ENCODE peak calls at places on chromosome 5, in four cellular contexts. R is lung, J is astrocyte, Y is heart left ventricle. I is an unnamed sample.
A peak's percentile ranks its signal among the peaks of the same experiment; 100 is the strongest.

GRCh38 chr5:174386306-174386705 is 338.1 kb upstream of the MSX2 start:
- DNase-seq in R (no peak), J (peak; percentile 95), Y (no peak), I (no peak)

GRCh38 chr5:172302047-172302710 is 18.6 kb upstream of the UBTD2 start:
- DNase-seq in R (no peak), J (no peak), Y (no peak), I (no peak)

GRCh38 chr5:115589043-115589442 is 13.2 kb downstream of the TICAM2 start:
- DNase-seq in R (no peak), J (no peak), Y (peak; percentile 46), I (no peak)

GRCh38 chr5:103571730-103572129 is 9.1 kb upstream of the NUDT12 start:
- DNase-seq in R (no peak), J (no peak), Y (no peak), I (no peak)

GRCh38 chr5:168947212-168947868 is 353.6 kb downstream of the SLIT3 start:
- DNase-seq in R (no peak), J (no peak), Y (no peak), I (peak; percentile 39)

GRCh38 chr5:66661149-66661548 is 65.0 kb downstream of the MAST4 start:
- DNase-seq in R (no peak), J (peak; percentile 91), Y (peak; percentile 69), I (no peak)

GRCh38 chr5:120463991-120464626 is at the start of gene PRR16:
- DNase-seq in R (no peak), J (peak; percentile 52), Y (peak; percentile 74), I (peak; percentile 60)

GRCh38 chr5:63958654-63959053 is 3.6 kb downstream of the HTR1A start:
- DNase-seq in R (no peak), J (no peak), Y (no peak), I (no peak)

GRCh38 chr5:107467137-107467932 is 203.4 kb downstream of the EFNA5 start:
- DNase-seq in R (no peak), J (no peak), Y (no peak), I (no peak)

GRCh38 chr5:158406884-158407790 is 548.2 kb upstream of the CLINT1 start:
- DNase-seq in R (no peak), J (peak; percentile 80), Y (no peak), I (peak; percentile 77)

GRCh38 chr5:151406322-151406947 is 41.0 kb upstream of the SLC36A1 start:
- DNase-seq in R (no peak), J (no peak), Y (no peak), I (peak; percentile 44)

GRCh38 chr5:74019923-74020322 is 393.9 kb downstream of the ARHGEF28 start:
- DNase-seq in R (no peak), J (no peak), Y (peak; percentile 28), I (no peak)

GRCh38 chr5:32540446-32540845 is 44.9 kb upstream of the SUB1 start:
- DNase-seq in R (no peak), J (no peak), Y (no peak), I (no peak)

DNA sequence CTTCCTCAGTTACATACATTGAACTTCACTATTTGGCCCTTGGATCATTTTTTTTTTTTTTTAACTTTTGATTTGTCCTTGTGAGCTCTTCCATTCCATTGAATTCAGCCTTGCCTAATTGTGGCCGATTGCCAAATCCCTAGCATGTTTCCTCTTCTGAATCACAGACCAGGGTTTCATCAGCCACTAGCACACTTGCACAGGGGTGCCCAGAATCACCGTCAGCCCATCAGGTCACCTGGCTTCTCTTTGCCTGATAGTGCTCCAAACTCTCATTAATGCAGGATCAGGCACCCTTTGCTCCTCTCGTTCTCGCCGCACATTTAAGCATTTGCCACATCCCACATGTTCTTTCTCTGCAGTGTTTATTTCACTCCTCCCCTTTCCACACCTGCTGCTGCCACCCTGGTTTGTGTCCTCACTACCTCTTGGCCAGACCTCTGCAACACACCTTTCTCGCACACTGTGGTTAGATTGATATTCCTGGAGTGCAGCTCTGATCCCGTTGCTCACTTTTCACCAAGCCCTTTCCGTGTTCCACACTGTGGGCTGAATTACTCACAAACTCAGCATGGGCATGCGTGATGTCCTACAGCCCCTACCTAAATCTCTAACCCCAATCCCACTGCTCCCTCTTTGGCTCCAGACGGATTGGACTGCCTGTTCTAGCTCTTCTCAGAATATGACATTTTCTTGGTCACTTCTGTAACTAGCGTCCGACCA is 9.8 kb downstream of the PIK3R1 start:
- DNase-seq in R (peak; percentile 79), J (peak; percentile 82), Y (peak; percentile 62), I (peak; percentile 84)
- H3K27ac ChIP-seq in R (peak overlapping the region; percentile 37), J (no peak overlapping the region), Y (peak overlapping the region; percentile 66), I (peak overlapping the region; percentile 84)

DNA sequence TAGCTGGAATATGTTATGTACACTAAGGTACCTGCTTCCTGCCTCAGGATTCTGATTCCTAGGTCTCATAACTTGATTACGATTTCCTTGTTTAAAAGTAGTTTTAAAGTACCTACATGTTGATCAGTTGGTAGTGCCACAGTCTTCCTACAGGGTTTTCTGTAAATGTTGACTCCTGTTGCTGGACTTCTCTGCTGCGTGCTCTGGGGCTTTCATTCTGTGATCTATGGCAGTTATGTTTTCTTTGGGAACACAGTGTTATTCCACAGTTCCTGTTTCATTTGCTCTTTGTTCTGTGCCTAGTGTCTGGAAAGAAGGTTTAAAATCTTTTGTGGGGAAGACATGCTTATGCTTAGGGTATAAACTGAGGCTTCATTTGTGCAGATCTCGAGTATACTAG is 343.5 kb downstream of the PLK2 start:
- DNase-seq in R (no peak), J (no peak), Y (no peak), I (no peak)
- TF ChIP-seq CTCF in R (no peak), J (no peak), Y (no peak), I (no peak)

GRCh38 chr5:16701134-16702094 is 84.6 kb upstream of the RETREG1 start:
- DNase-seq in R (no peak), J (no peak), Y (no peak), I (no peak)
- H3K27ac ChIP-seq in R (no peak overlapping the region), J (no peak overlapping the region), Y (no peak overlapping the region), I (no peak overlapping the region)

GRCh38 chr5:97355775-97356174 is 172.7 kb upstream of the RIOK2 start:
- DNase-seq in R (no peak), J (no peak), Y (no peak), I (no peak)
- TF ChIP-seq CTCF in R (no peak), J (no peak), Y (no peak), I (no peak)

GRCh38 chr5:39063037-39063436 is 11.2 kb downstream of the RICTOR start:
- DNase-seq in R (no peak), J (peak; percentile 25), Y (no peak), I (no peak)
- H3K27ac ChIP-seq in R (no peak overlapping the region), J (no peak overlapping the region), Y (peak overlapping the region; percentile 21), I (no peak overlapping the region)

DNA sequence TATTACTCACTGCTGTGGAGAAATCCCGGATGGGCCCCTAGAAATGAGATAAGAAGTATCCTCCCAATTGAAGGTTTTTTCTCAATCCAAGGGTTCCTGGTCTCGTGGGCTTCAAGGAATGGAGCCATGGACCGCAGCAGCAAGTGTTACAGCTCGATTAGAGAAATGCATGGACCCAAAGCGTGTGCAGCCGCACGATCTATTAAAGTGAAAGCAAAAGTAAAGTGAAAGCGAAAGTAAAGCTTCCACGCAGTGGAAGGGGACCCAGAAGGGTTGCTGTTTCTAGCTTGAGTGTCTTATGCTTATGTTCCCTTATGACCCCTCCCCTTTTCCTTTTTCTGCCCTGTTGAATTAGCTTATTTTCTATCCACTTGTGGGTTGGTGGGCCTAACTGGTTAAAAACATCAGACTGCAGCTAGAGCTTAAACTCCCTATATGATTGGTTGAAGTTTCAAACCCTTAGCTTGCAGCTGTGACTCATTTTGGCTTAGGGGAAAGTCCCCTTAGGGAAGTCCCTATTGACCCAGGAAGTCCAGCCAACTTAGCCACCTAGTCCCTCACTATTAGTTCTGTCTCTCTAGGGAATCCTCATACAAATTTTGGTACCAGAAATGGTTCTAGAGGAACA is 1111.8 kb downstream of the TAF11L14 start:
- DNase-seq in R (no peak), J (no peak), Y (peak; percentile 34), I (no peak)
- TF ChIP-seq CTCF in R (no peak), J (no peak), Y (no peak), I (no peak)

DNA sequence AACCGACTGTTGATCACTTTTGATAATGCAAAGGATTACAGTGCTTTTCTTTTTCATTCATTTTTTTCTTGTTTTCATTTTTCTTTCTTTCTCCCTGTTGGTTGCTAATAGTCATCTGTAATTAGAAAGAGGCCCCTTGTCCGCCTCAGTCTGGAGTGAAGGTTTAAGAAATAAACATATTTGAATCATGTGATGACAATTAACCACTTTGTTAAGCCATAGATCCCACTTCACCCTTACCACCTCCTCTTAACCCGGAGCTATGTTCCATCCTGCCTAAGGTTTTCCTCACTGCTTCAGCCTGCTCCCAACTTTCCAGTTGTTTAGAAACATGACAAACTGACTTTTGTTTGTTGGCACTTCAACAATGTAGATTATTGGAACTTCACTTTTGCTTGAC is 37.4 kb upstream of the SSBP2 start:
- DNase-seq in R (no peak), J (no peak), Y (no peak), I (no peak)
- H3K27ac ChIP-seq in R (no peak overlapping the region), J (no peak overlapping the region), Y (peak overlapping the region; percentile 11), I (no peak overlapping the region)